ENCODE peak calls at places on chromosomes 1 and 21, in five cellular contexts. One of them, this sample, is unnamed.

GRCh38 chr21:28762357-28762735 is 230.3 kb downstream of the LTN1 start:
- DNase-seq in GM23338: no peak
- DNase-seq in A549: no peak
- DNase-seq in AG09309: no peak
- DNase-seq in heart left ventricle: no peak
- DNase-seq in this sample: no peak

GRCh38 chr1:100581096-100581705 is 43.3 kb downstream of the GPR88 start:
- DNase-seq in GM23338: no peak
- DNase-seq in A549: no peak
- DNase-seq in AG09309: no peak
- DNase-seq in heart left ventricle: no peak
- DNase-seq in this sample: no peak

GRCh38 chr1:209890606-209891330 is 47.2 kb upstream of the SYT14 start:
- DNase-seq in GM23338: no peak
- DNase-seq in A549: no peak
- DNase-seq in AG09309: no peak
- DNase-seq in heart left ventricle: no peak
- DNase-seq in this sample: no peak

GRCh38 chr21:36624105-36624504 is 74.8 kb upstream of the SIM2 start:
- DNase-seq in GM23338: no peak
- DNase-seq in A549: no peak
- DNase-seq in AG09309: no peak
- DNase-seq in heart left ventricle: no peak
- DNase-seq in this sample: no peak

GRCh38 chr1:115246526-115246925 is 91.5 kb downstream of the NGF start:
- DNase-seq in GM23338: no peak
- DNase-seq in A549: no peak
- DNase-seq in AG09309: no peak
- DNase-seq in heart left ventricle: no peak
- DNase-seq in this sample: no peak

GRCh38 chr21:45724345-45724961 is 80.9 kb downstream of the PCBP3 start:
- DNase-seq in GM23338: no peak
- DNase-seq in A549: no peak
- DNase-seq in AG09309: no peak
- DNase-seq in heart left ventricle: peak
- DNase-seq in this sample: no peak

GRCh38 chr1:208207388-208208131 is 36.6 kb downstream of the PLXNA2 start:
- DNase-seq in GM23338: peak
- DNase-seq in A549: no peak
- DNase-seq in AG09309: peak
- DNase-seq in heart left ventricle: peak
- DNase-seq in this sample: peak

GRCh38 chr1:205076245-205076761 is 8.0 kb downstream of the TMEM81 start:
- DNase-seq in GM23338: no peak
- DNase-seq in A549: no peak
- DNase-seq in AG09309: no peak
- DNase-seq in heart left ventricle: no peak
- DNase-seq in this sample: no peak

GRCh38 chr1:113811353-113811887 is 856 bp downstream of the RSBN1 start:
- DNase-seq in GM23338: peak
- DNase-seq in A549: peak
- DNase-seq in AG09309: no peak
- DNase-seq in heart left ventricle: no peak
- DNase-seq in this sample: no peak

GRCh38 chr1:8152731-8153702 is 126.9 kb upstream of the ERRFI1 start:
- DNase-seq in GM23338: no peak
- DNase-seq in A549: peak
- DNase-seq in AG09309: no peak
- DNase-seq in heart left ventricle: no peak
- DNase-seq in this sample: no peak

GRCh38 chr1:99456536-99456935 is 189.4 kb upstream of the PALMD start:
- DNase-seq in GM23338: no peak
- DNase-seq in A549: no peak
- DNase-seq in AG09309: no peak
- DNase-seq in heart left ventricle: no peak
- DNase-seq in this sample: no peak

GRCh38 chr1:75615664-75616435 is 4.9 kb upstream of the SLC44A5 start:
- DNase-seq in GM23338: peak
- DNase-seq in A549: no peak
- DNase-seq in AG09309: no peak
- DNase-seq in heart left ventricle: no peak
- DNase-seq in this sample: no peak

GRCh38 chr1:8941906-8942305 is 3.8 kb upstream of the CA6 start:
- DNase-seq in GM23338: no peak
- DNase-seq in A549: peak
- DNase-seq in AG09309: peak
- DNase-seq in heart left ventricle: no peak
- DNase-seq in this sample: peak

GRCh38 chr1:29448456-29449317 is 212.4 kb downstream of the PTPRU start:
- DNase-seq in GM23338: no peak
- DNase-seq in A549: no peak
- DNase-seq in AG09309: no peak
- DNase-seq in heart left ventricle: no peak
- DNase-seq in this sample: no peak

GRCh38 chr1:181103404-181103803 is 14.9 kb downstream of the IER5 start:
- DNase-seq in GM23338: no peak
- DNase-seq in A549: no peak
- DNase-seq in AG09309: no peak
- DNase-seq in heart left ventricle: no peak
- DNase-seq in this sample: no peak

GRCh38 chr1:233281711-233282581 is 13.6 kb downstream of the PCNX2 start:
- DNase-seq in GM23338: no peak
- DNase-seq in A549: no peak
- DNase-seq in AG09309: no peak
- DNase-seq in heart left ventricle: no peak
- DNase-seq in this sample: no peak

GRCh38 chr1:109896681-109897080 is 14.0 kb upstream of the CSF1 start:
- DNase-seq in GM23338: no peak
- DNase-seq in A549: no peak
- DNase-seq in AG09309: no peak
- DNase-seq in heart left ventricle: no peak
- DNase-seq in this sample: no peak

GRCh38 chr1:71630073-71630472 is 549.2 kb upstream of the ZRANB2 start:
- DNase-seq in GM23338: no peak
- DNase-seq in A549: no peak
- DNase-seq in AG09309: no peak
- DNase-seq in heart left ventricle: no peak
- DNase-seq in this sample: no peak

GRCh38 chr1:34398916-34399275 is 222.2 kb downstream of the C1orf94 start:
- DNase-seq in GM23338: peak
- DNase-seq in A549: no peak
- DNase-seq in AG09309: no peak
- DNase-seq in heart left ventricle: no peak
- DNase-seq in this sample: no peak
- TF ChIP-seq CTCF in GM23338: peak
- TF ChIP-seq CTCF in A549: no peak
- TF ChIP-seq CTCF in AG09309: no peak
- TF ChIP-seq CTCF in heart left ventricle: no peak
- TF ChIP-seq CTCF in this sample: no peak

GRCh38 chr1:200211157-200211556 is 183.6 kb downstream of the NR5A2 start:
- DNase-seq in GM23338: no peak
- DNase-seq in A549: no peak
- DNase-seq in AG09309: no peak
- DNase-seq in heart left ventricle: no peak
- DNase-seq in this sample: no peak
- H3K4me3 ChIP-seq in GM23338: no peak
- H3K4me3 ChIP-seq in A549: no peak
- H3K4me3 ChIP-seq in AG09309: no peak
- H3K4me3 ChIP-seq in heart left ventricle: no peak
- H3K4me3 ChIP-seq in this sample: no peak

DNA sequence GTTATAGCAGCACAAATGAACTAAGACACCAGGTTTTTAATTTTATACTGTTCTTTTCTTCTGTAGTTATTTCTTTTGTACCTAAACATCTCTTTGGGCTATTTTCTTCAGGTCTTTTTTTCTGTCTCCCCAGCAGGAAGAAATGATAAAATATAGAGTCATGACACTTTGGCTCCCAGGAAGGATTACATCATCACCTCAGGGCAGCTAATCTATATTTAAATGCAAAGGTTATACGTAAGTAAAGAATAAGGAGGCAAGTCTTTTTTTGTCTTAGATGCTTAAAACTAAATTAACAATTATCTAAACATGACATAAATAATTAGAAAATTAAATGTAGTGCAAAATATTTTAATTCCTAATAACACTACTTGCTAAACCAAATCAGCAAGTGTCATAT is 57.0 kb downstream of the WARS2 start:
- DNase-seq in GM23338: no peak
- DNase-seq in A549: no peak
- DNase-seq in AG09309: no peak
- DNase-seq in heart left ventricle: no peak
- DNase-seq in this sample: no peak
- TF ChIP-seq CTCF in GM23338: no peak
- TF ChIP-seq CTCF in A549: no peak
- TF ChIP-seq CTCF in AG09309: no peak
- TF ChIP-seq CTCF in heart left ventricle: no peak
- TF ChIP-seq CTCF in this sample: no peak

DNA sequence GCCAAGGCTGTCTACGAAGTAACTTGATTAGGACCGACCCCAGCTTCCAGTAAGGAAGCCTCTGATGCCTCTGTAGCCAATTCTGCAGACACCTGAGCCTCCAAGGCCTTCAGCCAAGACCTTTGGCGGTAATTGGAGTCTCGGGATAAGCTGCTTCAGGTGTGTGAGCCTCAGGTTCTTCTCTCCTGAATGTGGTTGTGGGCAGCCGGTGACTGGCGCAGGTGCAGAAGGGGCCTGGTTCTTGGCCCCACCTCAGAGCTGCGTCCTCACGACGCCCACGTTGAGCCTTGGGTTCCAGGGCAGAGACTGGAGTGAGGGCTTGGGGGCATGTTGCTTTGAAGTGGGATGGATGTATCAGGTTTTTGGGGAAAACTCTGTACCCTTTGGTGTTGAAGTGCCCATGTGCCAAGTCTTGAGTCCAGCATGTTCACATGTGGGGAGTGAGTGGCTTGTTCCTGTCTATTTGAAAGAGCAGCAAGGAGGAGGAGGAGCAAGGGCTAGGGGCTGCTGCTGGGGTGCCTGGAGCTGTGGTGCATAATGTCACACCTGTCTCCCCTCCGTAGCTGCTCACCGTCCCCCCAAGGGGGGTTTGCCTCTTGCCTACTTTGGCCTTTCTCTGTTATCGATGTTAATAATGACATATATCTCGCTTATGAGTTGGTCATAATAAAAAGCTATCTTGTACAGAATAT is 1.4 kb downstream of the PSEN2 start:
- DNase-seq in GM23338: no peak
- DNase-seq in A549: no peak
- DNase-seq in AG09309: no peak
- DNase-seq in heart left ventricle: no peak
- DNase-seq in this sample: no peak
- H3K4me3 ChIP-seq in GM23338: peak
- H3K4me3 ChIP-seq in A549: peak
- H3K4me3 ChIP-seq in AG09309: no peak
- H3K4me3 ChIP-seq in heart left ventricle: no peak
- H3K4me3 ChIP-seq in this sample: no peak